ENCODE peak calls at places on chromosomes 16 and 17, in four cellular contexts. T is mammary epithelial cell; S is IMR-90; E is CD4-positive, alpha-beta T cell. A is an unnamed sample. For H3K27me3, the result is how much of the 10 kb centered on the place peaks cover.

GRCh38 chr17:62109378-62109902 is 44.4 kb upstream of the MED13 start:
- DNase-seq in T (peak), E (peak), S (peak), A (peak)

GRCh38 chr16:20889625-20890275 is 10.4 kb downstream of the DCUN1D3 start:
- DNase-seq in T (no peak), S (no peak), E (no peak), A (no peak)

GRCh38 chr17:9436629-9437028 is 139.0 kb downstream of the STX8 start:
- DNase-seq in E (no peak), S (no peak), T (no peak), A (no peak)

GRCh38 chr16:26992661-26993365 is 73.9 kb upstream of the C16orf82 start:
- DNase-seq in S (no peak), E (no peak), T (no peak), A (no peak)

GRCh38 chr17:31888124-31888523 is 13.4 kb downstream of the UTP6 start:
- DNase-seq in E (no peak), S (no peak), T (no peak), A (no peak)

GRCh38 chr17:78172284-78173024 is 4.1 kb downstream of the SYNGR2 start:
- DNase-seq in S (peak), T (no peak), E (no peak), A (no peak)

GRCh38 chr17:61338000-61338864 is 61.4 kb upstream of the TBX2 start:
- DNase-seq in T (peak), E (no peak), S (peak), A (peak)

GRCh38 chr16:11224096-11224893 is 31.7 kb downstream of the SOCS1 start:
- DNase-seq in E (peak), T (no peak), S (no peak), A (no peak)

GRCh38 chr16:5220705-5221104 is 123.1 kb upstream of the EEF2KMT start:
- DNase-seq in T (no peak), S (no peak), E (no peak), A (no peak)

GRCh38 chr16:51374346-51374745 is 223.3 kb upstream of the SALL1 start:
- DNase-seq in E (no peak), S (peak), T (peak), A (peak)

GRCh38 chr16:81716478-81717210 is 62.4 kb upstream of the PLCG2 start:
- DNase-seq in S (no peak), E (no peak), T (no peak), A (no peak)

GRCh38 chr17:17231621-17232302 is 5.2 kb downstream of the FLCN start:
- DNase-seq in T (no peak), E (no peak), S (no peak), A (no peak)

GRCh38 chr17:51997723-51998122 is 160.8 kb downstream of the CA10 start:
- DNase-seq in S (no peak), T (no peak), E (no peak), A (no peak)

GRCh38 chr17:61700252-61700651 is 109.2 kb upstream of the NACA2 start:
- DNase-seq in T (no peak), S (no peak), E (no peak), A (no peak)

GRCh38 chr17:71438631-71439146 is 682.1 kb upstream of the SOX9 start:
- DNase-seq in T (peak), S (peak), E (no peak), A (peak)

GRCh38 chr16:64202571-64202970 is 919.3 kb downstream of the CDH11 start:
- DNase-seq in T (no peak), E (no peak), S (no peak), A (no peak)

GRCh38 chr17:3894927-3895343 is 2.1 kb upstream of the CAMKK1 start:
- DNase-seq in E (no peak), T (no peak), S (peak), A (no peak)

GRCh38 chr16:84053237-84053636 is 10.6 kb upstream of the SLC38A8 start:
- DNase-seq in S (no peak), T (no peak), E (no peak), A (no peak)

GRCh38 chr17:39887078-39887477 is 19.1 kb downstream of the ZPBP2 start:
- DNase-seq in E (no peak), S (no peak), T (no peak), A (no peak)

GRCh38 chr17:72604518-72604917 is 483.7 kb downstream of the SOX9 start:
- DNase-seq in E (no peak), S (no peak), T (no peak), A (no peak)

GRCh38 chr17:78342438-78343098 is 17.3 kb downstream of the SOCS3 start:
- DNase-seq in T (peak), E (no peak), S (peak), A (peak)

GRCh38 chr17:51015145-51015558 is 105.5 kb downstream of the SPAG9 start:
- DNase-seq in S (peak), T (no peak), E (no peak), A (no peak)

GRCh38 chr16:10888320-10888937 is 11.4 kb downstream of the CIITA start:
- DNase-seq in E (no peak), T (no peak), S (no peak), A (no peak)

GRCh38 chr17:63998721-63999679 is 849 bp downstream of the PRR29 start:
- DNase-seq in E (no peak), S (no peak), T (no peak), A (no peak)

GRCh38 chr16:35533683-35534082 is 2074.3 kb downstream of the TP53TG3F start:
- DNase-seq in S (no peak), E (no peak), T (no peak), A (no peak)

GRCh38 chr16:23131436-23131835 is 17.8 kb downstream of the USP31 start:
- DNase-seq in S (no peak), E (no peak), T (no peak), A (no peak)

GRCh38 chr17:17168401-17168800 is 37.7 kb downstream of the PLD6 start:
- DNase-seq in S (no peak), E (no peak), T (no peak), A (no peak)

GRCh38 chr17:76547183-76547641 is 7.4 kb downstream of the PRCD start:
- DNase-seq in E (peak), S (peak), T (no peak), A (peak)

GRCh38 chr16:77963185-77964044 is 58.9 kb upstream of the CLEC3A start:
- DNase-seq in E (no peak), S (no peak), T (no peak), A (no peak)

GRCh38 chr17:80693511-80693910 is 148.9 kb downstream of the RPTOR start:
- DNase-seq in S (no peak), T (no peak), E (no peak), A (no peak)

GRCh38 chr17:28737770-28738679 is 5.8 kb upstream of the TRAF4 start:
- DNase-seq in T (no peak), E (no peak), S (no peak), A (no peak)

GRCh38 chr17:9825751-9826150 is at the start of gene GLP2R:
- DNase-seq in T (no peak), E (no peak), S (no peak), A (no peak)

GRCh38 chr16:19696312-19696711 is 21.7 kb downstream of the KNOP1 start:
- DNase-seq in E (peak), T (peak), S (peak), A (peak)

GRCh38 chr17:17874478-17874877 is 37.7 kb upstream of the SREBF1 start:
- DNase-seq in E (no peak), T (peak), S (peak), A (peak)

GRCh38 chr17:39611441-39612112 is 3.9 kb upstream of the NEUROD2 start:
- DNase-seq in T (no peak), E (no peak), S (no peak), A (no peak)

DNA sequence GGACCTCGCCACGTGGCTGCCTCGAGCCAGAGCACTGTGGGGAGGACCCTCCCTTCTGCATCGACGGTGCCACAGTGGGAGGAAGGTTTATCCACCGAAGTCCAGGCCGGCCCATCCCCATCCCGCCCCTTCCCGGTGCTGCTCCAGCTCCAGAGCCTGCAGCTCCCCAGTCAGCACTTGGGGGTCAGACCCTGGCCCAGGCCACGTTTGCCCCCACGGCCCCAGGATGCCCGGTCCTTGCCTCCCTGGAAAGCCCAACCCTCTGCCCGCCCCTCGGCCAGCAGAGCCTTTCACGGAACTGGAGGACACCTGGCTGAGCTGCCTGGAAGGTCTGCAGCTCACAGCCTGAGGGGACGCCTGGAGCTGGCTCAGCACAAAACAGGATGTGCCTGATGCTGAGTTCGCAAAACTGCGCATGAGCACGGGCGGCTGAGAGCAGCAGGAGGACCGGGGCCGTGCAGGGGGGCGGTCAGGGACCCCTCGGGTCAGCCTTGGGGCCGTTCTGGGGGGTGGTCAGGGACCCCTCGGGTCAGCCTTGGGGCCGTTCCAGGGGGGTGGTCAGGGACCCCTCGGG is 29.7 kb upstream of the SSTR5 start:
- DNase-seq in E (no peak), T (no peak), S (no peak), A (no peak)
- H3K27me3 ChIP-seq in E (under half), T (under half), S (under half), A (under half)

GRCh38 chr16:88554711-88555264 is 15.4 kb upstream of the ZC3H18 start:
- DNase-seq in E (no peak), T (no peak), S (no peak), A (no peak)

GRCh38 chr16:88553739-88554138 is 16.5 kb upstream of the ZC3H18 start:
- DNase-seq in S (no peak), T (no peak), E (no peak), A (no peak)

GRCh38 chr16:88552815-88553214 is 17.4 kb upstream of the ZC3H18 start:
- DNase-seq in T (no peak), S (no peak), E (no peak), A (no peak)

GRCh38 chr16:88549671-88550643 is 20.2 kb upstream of the ZC3H18 start:
- DNase-seq in E (peak), S (no peak), T (no peak), A (no peak)

GRCh38 chr16:88552166-88552565 is 18.0 kb upstream of the ZC3H18 start:
- DNase-seq in S (no peak), E (no peak), T (no peak), A (no peak)
- TF ChIP-seq CTCF in S (no peak), E (no peak), T (no peak), A (no peak)

GRCh38 chr16:3188925-3189825 is 1.2 kb downstream of the OR1F1 start:
- DNase-seq in S (peak), E (no peak), T (peak), A (peak)

GRCh38 chr16:3189869-3190268 is 1.9 kb downstream of the OR1F1 start:
- DNase-seq in T (no peak), E (no peak), S (no peak), A (no peak)

GRCh38 chr16:3187798-3188674 is at the start of gene OR1F1:
- DNase-seq in T (peak), E (no peak), S (peak), A (peak)

GRCh38 chr16:3188675-3188924 is 596 bp downstream of the OR1F1 start:
- DNase-seq in T (no peak), S (no peak), E (no peak), A (no peak)

GRCh38 chr16:3186946-3187690 is 886 bp upstream of the OR1F1 start:
- DNase-seq in E (no peak), S (no peak), T (no peak), A (no peak)
- H3K27me3 ChIP-seq in E (half or more), S (under half), T (under half), A (under half)

DNA sequence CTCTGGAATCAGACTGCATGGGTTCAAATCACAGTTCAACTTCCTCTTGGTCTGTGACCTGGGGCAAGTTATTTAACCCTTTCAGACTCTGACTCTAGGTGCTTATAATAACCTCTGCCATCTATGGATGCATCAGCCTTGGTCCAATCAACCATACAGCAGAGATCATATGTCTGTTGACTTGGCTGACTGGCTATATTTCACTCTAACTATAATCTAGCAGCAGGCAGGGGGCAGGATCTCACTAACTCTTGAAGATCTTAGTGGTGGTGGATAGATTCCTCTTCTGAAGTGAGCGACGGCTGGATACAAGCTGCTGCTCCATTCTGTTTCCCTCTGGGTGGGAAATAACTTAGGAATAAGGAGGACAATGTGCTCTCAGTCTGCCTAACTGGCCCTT is 146.6 kb downstream of the SKAP1 start:
- DNase-seq in E (no peak), S (no peak), T (no peak), A (no peak)
- TF ChIP-seq CTCF in E (no peak), S (no peak), T (no peak), A (no peak)